ENCODE peak calls at places on chromosomes 5 and 9, in eight cellular contexts. One of them, this sample, is unnamed.

GRCh38 chr5:137668574-137669093 is 67.3 kb downstream of the KLHL3 start:
- DNase-seq in neuronal stem cell: no peak
- DNase-seq in left ventricle myocardium inferior: no peak
- DNase-seq in fibroblast of lung: no peak
- DNase-seq in Panc1: no peak
- DNase-seq in CD8-positive, alpha-beta memory T cell: no peak
- DNase-seq in CD4-positive, alpha-beta memory T cell: no peak
- DNase-seq in tibial artery: no peak
- DNase-seq in this sample: no peak

GRCh38 chr5:100175346-100175745 is 359.8 kb upstream of the FAM174A start:
- DNase-seq in neuronal stem cell: no peak
- DNase-seq in left ventricle myocardium inferior: no peak
- DNase-seq in fibroblast of lung: no peak
- DNase-seq in Panc1: no peak
- DNase-seq in CD8-positive, alpha-beta memory T cell: no peak
- DNase-seq in CD4-positive, alpha-beta memory T cell: no peak
- DNase-seq in tibial artery: no peak
- DNase-seq in this sample: no peak

GRCh38 chr5:125550237-125550636 is 803.8 kb upstream of the ZNF608 start:
- DNase-seq in neuronal stem cell: no peak
- DNase-seq in left ventricle myocardium inferior: no peak
- DNase-seq in fibroblast of lung: peak; percentile 92
- DNase-seq in Panc1: no peak
- DNase-seq in CD8-positive, alpha-beta memory T cell: no peak
- DNase-seq in CD4-positive, alpha-beta memory T cell: no peak
- DNase-seq in tibial artery: no peak
- DNase-seq in this sample: no peak

GRCh38 chr5:98414938-98415337 is 358.5 kb upstream of the RGMB start:
- DNase-seq in neuronal stem cell: no peak
- DNase-seq in left ventricle myocardium inferior: no peak
- DNase-seq in fibroblast of lung: peak; percentile 68
- DNase-seq in Panc1: no peak
- DNase-seq in CD8-positive, alpha-beta memory T cell: no peak
- DNase-seq in CD4-positive, alpha-beta memory T cell: no peak
- DNase-seq in tibial artery: no peak
- DNase-seq in this sample: no peak

GRCh38 chr5:146710348-146710747 is 168.2 kb downstream of the PPP2R2B start:
- DNase-seq in neuronal stem cell: no peak
- DNase-seq in left ventricle myocardium inferior: no peak
- DNase-seq in fibroblast of lung: no peak
- DNase-seq in Panc1: no peak
- DNase-seq in CD8-positive, alpha-beta memory T cell: no peak
- DNase-seq in CD4-positive, alpha-beta memory T cell: no peak
- DNase-seq in tibial artery: no peak
- DNase-seq in this sample: no peak

GRCh38 chr9:23426144-23426543 is 399.9 kb downstream of the ELAVL2 start:
- DNase-seq in neuronal stem cell: no peak
- DNase-seq in left ventricle myocardium inferior: no peak
- DNase-seq in fibroblast of lung: no peak
- DNase-seq in Panc1: no peak
- DNase-seq in CD8-positive, alpha-beta memory T cell: no peak
- DNase-seq in CD4-positive, alpha-beta memory T cell: no peak
- DNase-seq in tibial artery: no peak
- DNase-seq in this sample: no peak

GRCh38 chr5:75358117-75358516 is 21.1 kb downstream of the HMGCR start:
- DNase-seq in neuronal stem cell: no peak
- DNase-seq in left ventricle myocardium inferior: no peak
- DNase-seq in fibroblast of lung: no peak
- DNase-seq in Panc1: no peak
- DNase-seq in CD8-positive, alpha-beta memory T cell: no peak
- DNase-seq in CD4-positive, alpha-beta memory T cell: no peak
- DNase-seq in tibial artery: no peak
- DNase-seq in this sample: no peak

GRCh38 chr9:86997158-86997557 is 49.9 kb upstream of the GAS1 start:
- DNase-seq in neuronal stem cell: no peak
- DNase-seq in left ventricle myocardium inferior: no peak
- DNase-seq in fibroblast of lung: no peak
- DNase-seq in Panc1: no peak
- DNase-seq in CD8-positive, alpha-beta memory T cell: no peak
- DNase-seq in CD4-positive, alpha-beta memory T cell: no peak
- DNase-seq in tibial artery: no peak
- DNase-seq in this sample: no peak

GRCh38 chr9:4781408-4781807 is 11.3 kb upstream of the RCL1 start:
- DNase-seq in neuronal stem cell: no peak
- DNase-seq in left ventricle myocardium inferior: no peak
- DNase-seq in fibroblast of lung: no peak
- DNase-seq in Panc1: no peak
- DNase-seq in CD8-positive, alpha-beta memory T cell: no peak
- DNase-seq in CD4-positive, alpha-beta memory T cell: no peak
- DNase-seq in tibial artery: no peak
- DNase-seq in this sample: no peak

GRCh38 chr9:27590636-27591035 is 17.4 kb upstream of the C9orf72 start:
- DNase-seq in neuronal stem cell: no peak
- DNase-seq in left ventricle myocardium inferior: no peak
- DNase-seq in fibroblast of lung: no peak
- DNase-seq in Panc1: no peak
- DNase-seq in CD8-positive, alpha-beta memory T cell: no peak
- DNase-seq in CD4-positive, alpha-beta memory T cell: no peak
- DNase-seq in tibial artery: no peak
- DNase-seq in this sample: no peak

DNA sequence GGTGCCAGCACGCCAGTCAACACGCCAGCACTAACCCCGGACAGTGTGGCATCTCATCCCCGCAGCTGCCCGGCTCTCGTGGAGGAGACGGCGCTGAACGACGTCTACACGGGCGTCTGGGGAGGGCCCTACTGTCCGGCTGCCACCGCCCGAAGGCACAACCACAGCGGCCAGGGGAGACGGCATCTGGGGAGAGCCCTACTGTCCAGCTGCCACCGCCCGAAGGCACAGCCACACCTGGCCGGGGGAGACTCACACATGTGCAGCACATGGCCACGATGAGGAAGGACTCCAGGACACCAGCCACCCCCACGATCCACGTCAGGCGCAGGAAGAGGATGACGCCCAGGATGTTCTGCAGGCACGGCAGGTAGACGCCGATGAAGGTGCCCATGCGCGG is 23.1 kb downstream of the SLC12A7 start:
- DNase-seq in neuronal stem cell: no peak
- DNase-seq in left ventricle myocardium inferior: no peak
- DNase-seq in fibroblast of lung: no peak
- DNase-seq in Panc1: no peak
- DNase-seq in CD8-positive, alpha-beta memory T cell: no peak
- DNase-seq in CD4-positive, alpha-beta memory T cell: no peak
- DNase-seq in tibial artery: no peak
- DNase-seq in this sample: no peak
- H3K4me1 ChIP-seq in neuronal stem cell: no peaks in the 10 kb centered on the region
- H3K4me1 ChIP-seq in left ventricle myocardium inferior: peaks cover 48% of the 10 kb centered on the region
- H3K4me1 ChIP-seq in fibroblast of lung: no peaks in the 10 kb centered on the region
- H3K4me1 ChIP-seq in Panc1: peaks cover 48% of the 10 kb centered on the region
- H3K4me1 ChIP-seq in CD8-positive, alpha-beta memory T cell: no peaks in the 10 kb centered on the region
- H3K4me1 ChIP-seq in CD4-positive, alpha-beta memory T cell: no peaks in the 10 kb centered on the region
- H3K4me1 ChIP-seq in tibial artery: no peaks in the 10 kb centered on the region
- H3K4me1 ChIP-seq in this sample: no peaks in the 10 kb centered on the region

GRCh38 chr5:78984020-78984610 is 995 bp downstream of the ARSB start:
- DNase-seq in neuronal stem cell: peak; percentile 42
- DNase-seq in left ventricle myocardium inferior: no peak
- DNase-seq in fibroblast of lung: no peak
- DNase-seq in Panc1: no peak
- DNase-seq in CD8-positive, alpha-beta memory T cell: no peak
- DNase-seq in CD4-positive, alpha-beta memory T cell: no peak
- DNase-seq in tibial artery: no peak
- DNase-seq in this sample: peak; percentile 58

GRCh38 chr5:78989080-78989479 is 4.0 kb upstream of the ARSB start:
- DNase-seq in neuronal stem cell: no peak
- DNase-seq in left ventricle myocardium inferior: no peak
- DNase-seq in fibroblast of lung: no peak
- DNase-seq in Panc1: no peak
- DNase-seq in CD8-positive, alpha-beta memory T cell: no peak
- DNase-seq in CD4-positive, alpha-beta memory T cell: no peak
- DNase-seq in tibial artery: no peak
- DNase-seq in this sample: no peak

GRCh38 chr5:78983601-78984000 is 1.5 kb downstream of the ARSB start:
- DNase-seq in neuronal stem cell: no peak
- DNase-seq in left ventricle myocardium inferior: no peak
- DNase-seq in fibroblast of lung: no peak
- DNase-seq in Panc1: no peak
- DNase-seq in CD8-positive, alpha-beta memory T cell: no peak
- DNase-seq in CD4-positive, alpha-beta memory T cell: no peak
- DNase-seq in tibial artery: no peak
- DNase-seq in this sample: no peak

GRCh38 chr5:78984611-78985406 is at the start of gene ARSB:
- DNase-seq in neuronal stem cell: peak; percentile 86
- DNase-seq in left ventricle myocardium inferior: peak; percentile 86
- DNase-seq in fibroblast of lung: peak; percentile 82
- DNase-seq in Panc1: peak; percentile 50
- DNase-seq in CD8-positive, alpha-beta memory T cell: peak; percentile 69
- DNase-seq in CD4-positive, alpha-beta memory T cell: peak; percentile 80
- DNase-seq in tibial artery: peak; percentile 89
- DNase-seq in this sample: peak; percentile 95

DNA sequence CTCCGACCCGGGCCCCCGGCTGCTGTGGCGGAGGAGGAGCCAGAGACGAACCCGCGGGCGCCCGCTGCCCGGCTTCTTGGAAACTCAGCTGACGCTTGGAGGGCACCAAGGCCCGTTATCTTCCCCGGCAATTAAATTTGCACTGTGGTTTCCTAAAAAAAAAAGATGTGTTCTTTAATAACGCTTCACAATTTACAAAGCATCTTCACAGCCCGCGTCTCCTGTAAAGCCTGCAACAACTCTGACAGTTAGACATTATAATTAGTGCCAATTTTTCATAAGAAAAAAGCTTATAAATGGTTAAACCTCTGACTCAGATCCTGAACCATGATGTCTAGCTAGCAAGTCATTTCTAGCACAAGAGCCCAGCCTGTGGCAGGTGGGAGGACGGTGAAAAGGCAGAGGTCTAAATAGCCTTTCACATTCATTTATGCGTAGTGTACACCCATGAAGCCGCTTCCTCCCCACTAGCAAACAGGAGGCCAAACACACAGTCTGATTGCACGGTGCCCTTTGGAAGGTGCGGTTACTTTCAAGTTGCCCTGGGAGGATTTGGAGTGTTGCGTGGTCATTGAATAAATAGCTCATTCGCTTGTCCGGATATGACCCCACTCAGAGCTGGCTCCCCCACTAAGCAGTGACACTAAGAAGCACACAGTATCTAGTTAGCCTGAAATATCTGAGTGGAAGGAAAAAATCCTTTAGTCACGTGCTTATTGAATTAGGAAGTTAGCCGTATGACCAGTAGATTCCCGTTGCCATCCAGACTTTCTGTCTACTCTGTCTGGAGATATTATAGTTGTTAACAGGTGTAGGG is 505 bp upstream of the ARSB start:
- DNase-seq in neuronal stem cell: peak; percentile 29
- DNase-seq in left ventricle myocardium inferior: no peak
- DNase-seq in fibroblast of lung: peak; percentile 45
- DNase-seq in Panc1: no peak
- DNase-seq in CD8-positive, alpha-beta memory T cell: peak; percentile 24
- DNase-seq in CD4-positive, alpha-beta memory T cell: peak; percentile 66
- DNase-seq in tibial artery: peak; percentile 70
- DNase-seq in this sample: peak; percentile 63
- H3K27ac ChIP-seq in neuronal stem cell: peak overlapping the region; percentile 95
- H3K27ac ChIP-seq in left ventricle myocardium inferior: peak overlapping the region; percentile 99
- H3K27ac ChIP-seq in fibroblast of lung: peak overlapping the region; percentile 84
- H3K27ac ChIP-seq in Panc1: peak overlapping the region; percentile 93
- H3K27ac ChIP-seq in CD8-positive, alpha-beta memory T cell: peak overlapping the region; percentile 72
- H3K27ac ChIP-seq in CD4-positive, alpha-beta memory T cell: peak overlapping the region; percentile 60
- H3K27ac ChIP-seq in tibial artery: peak overlapping the region; percentile 83
- H3K27ac ChIP-seq in this sample: peak overlapping the region; percentile 52

DNA sequence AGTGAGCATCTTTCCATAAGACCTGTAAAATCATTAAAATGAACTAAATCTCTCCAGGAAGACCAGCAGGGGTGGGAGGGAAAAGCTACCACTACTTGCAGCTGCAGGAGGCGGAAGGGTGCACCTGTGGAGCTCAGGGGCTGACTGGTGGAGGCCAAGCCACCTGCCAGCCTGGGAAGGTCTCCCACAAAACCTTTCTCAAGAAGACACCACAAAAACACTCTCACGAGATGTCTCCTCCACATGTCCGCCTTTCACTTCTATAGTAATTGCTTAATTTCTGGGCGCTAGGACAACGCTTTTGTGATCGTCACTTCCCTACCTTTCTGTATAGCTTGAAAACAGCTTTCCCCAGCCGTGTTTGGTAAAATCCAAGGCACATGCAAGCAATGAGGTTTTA is 114.4 kb downstream of the ROR2 start:
- DNase-seq in neuronal stem cell: no peak
- DNase-seq in left ventricle myocardium inferior: no peak
- DNase-seq in fibroblast of lung: no peak
- DNase-seq in Panc1: no peak
- DNase-seq in CD8-positive, alpha-beta memory T cell: no peak
- DNase-seq in CD4-positive, alpha-beta memory T cell: no peak
- DNase-seq in tibial artery: peak; percentile 28
- DNase-seq in this sample: no peak
- H3K4me1 ChIP-seq in neuronal stem cell: peaks cover 17% of the 10 kb centered on the region
- H3K4me1 ChIP-seq in left ventricle myocardium inferior: peaks cover 8% of the 10 kb centered on the region
- H3K4me1 ChIP-seq in fibroblast of lung: peaks cover 5% of the 10 kb centered on the region
- H3K4me1 ChIP-seq in Panc1: no peaks in the 10 kb centered on the region
- H3K4me1 ChIP-seq in CD8-positive, alpha-beta memory T cell: no peaks in the 10 kb centered on the region
- H3K4me1 ChIP-seq in CD4-positive, alpha-beta memory T cell: no peaks in the 10 kb centered on the region
- H3K4me1 ChIP-seq in tibial artery: no peaks in the 10 kb centered on the region
- H3K4me1 ChIP-seq in this sample: peaks cover 5% of the 10 kb centered on the region

DNA sequence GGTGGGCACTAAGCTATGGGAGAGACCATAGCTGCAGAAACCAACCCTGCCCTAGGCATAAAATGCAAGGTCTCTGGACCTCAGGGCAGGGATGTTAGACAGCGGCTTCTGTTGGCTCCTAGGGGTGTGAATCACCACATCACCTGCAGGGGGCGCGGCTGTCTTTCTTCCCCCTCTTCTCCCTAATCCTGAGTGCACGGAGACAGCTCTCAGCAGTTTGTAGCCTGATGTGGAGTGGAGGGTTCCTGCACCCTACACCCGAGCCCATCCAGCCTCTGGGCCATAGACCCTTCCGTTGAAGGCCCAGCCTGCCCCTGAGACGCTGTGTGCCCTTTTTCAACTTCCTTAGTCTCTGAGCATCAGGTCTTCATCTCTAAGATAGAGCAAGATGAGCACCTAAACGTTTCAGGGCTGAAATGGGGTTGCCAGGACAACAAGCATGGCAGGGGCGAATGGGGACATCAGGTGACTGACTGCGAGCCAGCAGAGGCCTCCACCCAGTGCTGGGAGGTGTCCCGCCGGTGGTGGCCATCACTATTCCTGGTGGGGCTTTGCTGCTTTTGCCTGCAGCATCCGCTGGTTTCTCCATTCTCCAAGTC is 2.3 kb upstream of the SEC16A start:
- DNase-seq in neuronal stem cell: peak; percentile 90
- DNase-seq in left ventricle myocardium inferior: peak; percentile 85
- DNase-seq in fibroblast of lung: peak; percentile 72
- DNase-seq in Panc1: peak; percentile 47
- DNase-seq in CD8-positive, alpha-beta memory T cell: peak; percentile 75
- DNase-seq in CD4-positive, alpha-beta memory T cell: peak; percentile 80
- DNase-seq in tibial artery: peak; percentile 88
- DNase-seq in this sample: peak; percentile 90
- H3K27ac ChIP-seq in neuronal stem cell: no peak overlapping the region
- H3K27ac ChIP-seq in left ventricle myocardium inferior: no peak overlapping the region
- H3K27ac ChIP-seq in fibroblast of lung: no peak overlapping the region
- H3K27ac ChIP-seq in Panc1: no peak overlapping the region
- H3K27ac ChIP-seq in CD8-positive, alpha-beta memory T cell: no peak overlapping the region
- H3K27ac ChIP-seq in CD4-positive, alpha-beta memory T cell: no peak overlapping the region
- H3K27ac ChIP-seq in tibial artery: no peak overlapping the region
- H3K27ac ChIP-seq in this sample: no peak overlapping the region

This sample was measured in GM23338.